ENCODE peak calls at places on chromosomes 6 and 20, in four cellular contexts. One of them, this sample, is unnamed.

GRCh38 chr6:39343461-39343870 is 21.0 kb upstream of the KCNK16 start:
- DNase-seq in GM12878: no peak
- DNase-seq in H9: peak
- DNase-seq in HepG2: no peak
- DNase-seq in this sample: no peak

GRCh38 chr20:17519606-17520285 is 11.4 kb downstream of the BFSP1 start:
- DNase-seq in GM12878: no peak
- DNase-seq in H9: no peak
- DNase-seq in HepG2: no peak
- DNase-seq in this sample: no peak

GRCh38 chr20:38806855-38807655 is 1.6 kb downstream of the PPP1R16B start:
- DNase-seq in GM12878: no peak
- DNase-seq in H9: no peak
- DNase-seq in HepG2: no peak
- DNase-seq in this sample: no peak

GRCh38 chr20:47360207-47360488 is 3.6 kb upstream of the ZMYND8 start:
- DNase-seq in GM12878: no peak
- DNase-seq in H9: no peak
- DNase-seq in HepG2: peak
- DNase-seq in this sample: no peak

GRCh38 chr20:40008177-40008576 is 680.9 kb downstream of the MAFB start:
- DNase-seq in GM12878: no peak
- DNase-seq in H9: no peak
- DNase-seq in HepG2: no peak
- DNase-seq in this sample: no peak

GRCh38 chr20:11777387-11777786 is 140.3 kb upstream of the BTBD3 start:
- DNase-seq in GM12878: no peak
- DNase-seq in H9: no peak
- DNase-seq in HepG2: no peak
- DNase-seq in this sample: no peak

GRCh38 chr20:18288748-18289705 is 700 bp downstream of the ZNF133 start:
- DNase-seq in GM12878: no peak
- DNase-seq in H9: no peak
- DNase-seq in HepG2: peak
- DNase-seq in this sample: no peak

GRCh38 chr6:101195581-101195980 is 197.9 kb upstream of the GRIK2 start:
- DNase-seq in GM12878: no peak
- DNase-seq in H9: no peak
- DNase-seq in HepG2: no peak
- DNase-seq in this sample: no peak

GRCh38 chr6:14867807-14868206 is 378.1 kb upstream of the JARID2 start:
- DNase-seq in GM12878: no peak
- DNase-seq in H9: no peak
- DNase-seq in HepG2: no peak
- DNase-seq in this sample: no peak

GRCh38 chr6:125944896-125945295 is 11.7 kb upstream of the HINT3 start:
- DNase-seq in GM12878: no peak
- DNase-seq in H9: no peak
- DNase-seq in HepG2: no peak
- DNase-seq in this sample: no peak
- H3K27ac ChIP-seq in GM12878: no peak
- H3K27ac ChIP-seq in H9: no peak
- H3K27ac ChIP-seq in HepG2: peak
- H3K27ac ChIP-seq in this sample: no peak

GRCh38 chr20:56350842-56351241 is 7.9 kb upstream of the FAM210B start:
- DNase-seq in GM12878: no peak
- DNase-seq in H9: no peak
- DNase-seq in HepG2: no peak
- DNase-seq in this sample: no peak

GRCh38 chr20:56345911-56346310 is 12.9 kb upstream of the FAM210B start:
- DNase-seq in GM12878: no peak
- DNase-seq in H9: no peak
- DNase-seq in HepG2: no peak
- DNase-seq in this sample: no peak

GRCh38 chr20:56348746-56349145 is 10.0 kb upstream of the FAM210B start:
- DNase-seq in GM12878: no peak
- DNase-seq in H9: no peak
- DNase-seq in HepG2: no peak
- DNase-seq in this sample: no peak

GRCh38 chr20:56348306-56348695 is 10.5 kb upstream of the FAM210B start:
- DNase-seq in GM12878: no peak
- DNase-seq in H9: no peak
- DNase-seq in HepG2: peak
- DNase-seq in this sample: no peak

GRCh38 chr20:56347628-56348305 is 11.0 kb upstream of the FAM210B start:
- DNase-seq in GM12878: no peak
- DNase-seq in H9: peak
- DNase-seq in HepG2: no peak
- DNase-seq in this sample: no peak
- H3K27ac ChIP-seq in GM12878: no peak
- H3K27ac ChIP-seq in H9: no peak
- H3K27ac ChIP-seq in HepG2: no peak
- H3K27ac ChIP-seq in this sample: no peak

GRCh38 chr6:19694697-19695096 is 142.5 kb upstream of the ID4 start:
- DNase-seq in GM12878: no peak
- DNase-seq in H9: no peak
- DNase-seq in HepG2: no peak
- DNase-seq in this sample: no peak
- H3K27ac ChIP-seq in GM12878: no peak
- H3K27ac ChIP-seq in H9: no peak
- H3K27ac ChIP-seq in HepG2: no peak
- H3K27ac ChIP-seq in this sample: no peak

DNA sequence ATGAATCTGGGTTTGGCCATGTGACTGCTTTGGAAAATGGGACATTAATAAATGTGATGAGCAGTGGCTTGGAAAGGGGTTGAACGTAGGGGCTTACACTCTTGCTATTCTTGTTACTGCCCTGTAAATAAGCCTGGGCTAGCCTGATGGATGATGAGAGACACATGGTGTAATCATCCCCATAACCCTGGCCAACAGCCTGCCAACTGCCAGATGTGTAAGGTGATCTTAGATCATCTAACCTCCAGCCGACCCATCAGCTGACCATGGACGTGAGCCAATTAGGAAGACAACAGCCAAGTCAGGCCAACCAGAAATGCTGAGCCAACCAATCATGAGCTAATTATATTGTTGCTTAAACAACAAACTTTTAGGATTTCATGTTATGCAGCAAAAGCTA is 25.2 kb downstream of the FBXO30 start:
- DNase-seq in GM12878: no peak
- DNase-seq in H9: no peak
- DNase-seq in HepG2: no peak
- DNase-seq in this sample: no peak
- H3K27ac ChIP-seq in GM12878: no peak
- H3K27ac ChIP-seq in H9: no peak
- H3K27ac ChIP-seq in HepG2: no peak
- H3K27ac ChIP-seq in this sample: no peak

GRCh38 chr20:36113566-36114247 is 40.8 kb upstream of the EPB41L1 start:
- DNase-seq in GM12878: peak
- DNase-seq in H9: no peak
- DNase-seq in HepG2: no peak
- DNase-seq in this sample: no peak
- H3K27ac ChIP-seq in GM12878: no peak
- H3K27ac ChIP-seq in H9: no peak
- H3K27ac ChIP-seq in HepG2: no peak
- H3K27ac ChIP-seq in this sample: no peak

GRCh38 chr20:7406671-7407070 is 533.6 kb downstream of the HAO1 start:
- DNase-seq in GM12878: no peak
- DNase-seq in H9: no peak
- DNase-seq in HepG2: no peak
- DNase-seq in this sample: no peak
- H3K27ac ChIP-seq in GM12878: no peak
- H3K27ac ChIP-seq in H9: no peak
- H3K27ac ChIP-seq in HepG2: no peak
- H3K27ac ChIP-seq in this sample: no peak

GRCh38 chr20:34824861-34825529 is 456 bp downstream of the NCOA6 start:
- DNase-seq in GM12878: no peak
- DNase-seq in H9: peak
- DNase-seq in HepG2: peak
- DNase-seq in this sample: peak
- H3K27ac ChIP-seq in GM12878: peak
- H3K27ac ChIP-seq in H9: no peak
- H3K27ac ChIP-seq in HepG2: peak
- H3K27ac ChIP-seq in this sample: peak

DNA sequence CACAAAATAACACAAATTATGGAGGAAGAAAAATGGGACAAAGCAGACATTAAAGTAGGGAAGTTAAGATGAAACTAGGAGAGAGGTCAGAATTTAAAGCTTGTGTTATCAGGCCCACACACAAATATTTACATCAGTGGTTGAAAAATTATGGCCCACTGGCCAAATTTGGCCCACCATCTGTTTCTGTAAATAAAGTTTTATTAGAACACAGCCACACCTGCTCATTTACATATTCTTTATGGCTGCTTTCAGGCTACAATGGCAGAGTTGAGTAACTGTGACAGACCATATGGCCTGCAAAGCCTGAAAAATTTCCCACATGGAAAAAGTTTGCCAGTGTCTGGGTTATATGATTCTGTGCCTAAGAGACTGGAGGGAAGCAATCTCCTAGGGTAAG is 49.0 kb downstream of the SLC22A23 start:
- DNase-seq in GM12878: no peak
- DNase-seq in H9: no peak
- DNase-seq in HepG2: no peak
- DNase-seq in this sample: no peak
- H3K27ac ChIP-seq in GM12878: no peak
- H3K27ac ChIP-seq in H9: no peak
- H3K27ac ChIP-seq in HepG2: peak
- H3K27ac ChIP-seq in this sample: no peak

GRCh38 chr20:31667315-31668285 is 29.9 kb downstream of the COX4I2 start:
- DNase-seq in GM12878: no peak
- DNase-seq in H9: no peak
- DNase-seq in HepG2: no peak
- DNase-seq in this sample: no peak

GRCh38 chr20:31666258-31667042 is 28.7 kb downstream of the COX4I2 start:
- DNase-seq in GM12878: no peak
- DNase-seq in H9: no peak
- DNase-seq in HepG2: no peak
- DNase-seq in this sample: no peak

GRCh38 chr20:31663838-31664695 is 26.4 kb downstream of the COX4I2 start:
- DNase-seq in GM12878: no peak
- DNase-seq in H9: no peak
- DNase-seq in HepG2: peak
- DNase-seq in this sample: no peak

GRCh38 chr20:31664696-31665354 is 27.1 kb downstream of the COX4I2 start:
- DNase-seq in GM12878: no peak
- DNase-seq in H9: no peak
- DNase-seq in HepG2: no peak
- DNase-seq in this sample: no peak

DNA sequence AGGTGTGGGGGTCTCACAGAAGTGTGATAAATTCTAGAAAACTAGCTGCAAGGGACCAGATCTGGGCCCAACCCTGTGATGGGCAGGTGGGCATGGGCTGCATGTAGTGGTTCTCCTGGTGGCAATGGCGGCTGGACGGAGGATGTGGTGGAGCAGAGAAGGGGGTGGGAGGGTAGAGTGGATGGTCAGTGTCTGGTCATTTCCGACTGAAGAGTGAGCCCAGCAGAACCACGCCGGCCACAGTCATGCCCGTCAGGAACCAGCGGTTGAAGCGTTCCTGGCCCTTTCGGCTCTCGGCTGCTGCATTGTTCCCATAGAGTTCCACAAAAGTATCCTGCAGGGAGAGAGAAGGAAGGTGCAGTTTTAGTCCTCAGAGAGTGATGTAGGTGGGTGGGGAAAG is 28.0 kb downstream of the COX4I2 start:
- DNase-seq in GM12878: no peak
- DNase-seq in H9: no peak
- DNase-seq in HepG2: no peak
- DNase-seq in this sample: no peak
- H3K27ac ChIP-seq in GM12878: no peak
- H3K27ac ChIP-seq in H9: no peak
- H3K27ac ChIP-seq in HepG2: peak
- H3K27ac ChIP-seq in this sample: no peak